ENCODE peak calls at places on chromosomes 12 and 14, in four cellular contexts. T is EH, B is NCI-H1105, G is fibroblast of the conjunctiva. D is an unnamed sample.

GRCh38 chr12:58728397-58728796 is 191.9 kb downstream of the LRIG3 start:
- DNase-seq in T (peak), G (no peak), B (no peak), D (no peak)

GRCh38 chr12:110249716-110250225 is 31.3 kb upstream of the ATP2A2 start:
- DNase-seq in B (no peak), G (no peak), T (peak), D (no peak)

GRCh38 chr12:67517181-67517887 is 131.2 kb upstream of the DYRK2 start:
- DNase-seq in G (no peak), B (peak), T (peak), D (no peak)

GRCh38 chr12:92242917-92243316 is 97.3 kb upstream of the BTG1 start:
- DNase-seq in B (no peak), T (no peak), G (peak), D (no peak)

GRCh38 chr14:69886843-69887242 is 7.6 kb downstream of the SMOC1 start:
- DNase-seq in T (peak), B (no peak), G (no peak), D (no peak)

GRCh38 chr12:124954771-124955170 is 34.2 kb downstream of the DHX37 start:
- DNase-seq in B (no peak), G (no peak), T (no peak), D (no peak)

GRCh38 chr14:77161011-77161410 is 19.4 kb upstream of the ZDHHC22 start:
- DNase-seq in G (no peak), B (no peak), T (no peak), D (no peak)

GRCh38 chr14:91249841-91250616 is 5.5 kb upstream of the GPR68 start:
- DNase-seq in T (peak), B (peak), G (no peak), D (peak)

GRCh38 chr12:65685514-65685913 is 138.8 kb upstream of the HMGA2 start:
- DNase-seq in B (no peak), T (peak), G (peak), D (no peak)

GRCh38 chr14:24909523-24910302 is 140.2 kb downstream of the STXBP6 start:
- DNase-seq in T (no peak), B (no peak), G (no peak), D (no peak)

GRCh38 chr12:6950944-6951540 is at the start of gene PTPN6:
- DNase-seq in T (no peak), G (no peak), B (no peak), D (no peak)

D was measured in NCI-H774.